ENCODE peak calls at places on chromosomes 6 and 20, in four cellular contexts. N, Q, Z and T are unnamed samples.
A peak's percentile ranks its signal among the peaks of the same experiment; 100 is the strongest.

GRCh38 chr6:46862381-46862780 is 59.4 kb downstream of the ADGRF5 start:
- DNase-seq in N (no peak), Z (no peak), Q (no peak), T (no peak)

GRCh38 chr6:142416179-142416578 is 114.4 kb downstream of the ADGRG6 start:
- DNase-seq in N (no peak), Z (no peak), Q (no peak), T (no peak)

GRCh38 chr6:155219299-155219698 is 44.5 kb upstream of the CLDN20 start:
- DNase-seq in Z (no peak), Q (no peak), N (no peak), T (no peak)

GRCh38 chr6:20769651-20770050 is 235.4 kb downstream of the CDKAL1 start:
- DNase-seq in N (no peak), Q (no peak), Z (no peak), T (no peak)

GRCh38 chr20:38113401-38114325 is 51.4 kb downstream of the TGM2 start:
- DNase-seq in Z (no peak), N (no peak), Q (peak; percentile 79), T (no peak)

GRCh38 chr6:43628392-43629103 is 516 bp downstream of the GTPBP2 start:
- DNase-seq in Q (peak; percentile 74), Z (peak; percentile 51), N (peak; percentile 62), T (no peak)

GRCh38 chr6:12075067-12075563 is 63.0 kb downstream of the HIVEP1 start:
- DNase-seq in Z (no peak), N (no peak), Q (no peak), T (no peak)

GRCh38 chr6:113671440-113671839 is 185.7 kb upstream of the MARCKS start:
- DNase-seq in Q (no peak), Z (no peak), N (no peak), T (no peak)

GRCh38 chr6:80771941-80772340 is 665.5 kb downstream of the BCKDHB start:
- DNase-seq in Z (no peak), Q (peak; percentile 46), N (no peak), T (no peak)

GRCh38 chr6:125714431-125715090 is 34.9 kb upstream of the HEY2 start:
- DNase-seq in Z (no peak), N (peak; percentile 15), Q (no peak), T (no peak)

GRCh38 chr20:25626779-25627178 is 3.0 kb upstream of the NANP start:
- DNase-seq in Z (no peak), Q (no peak), N (no peak), T (no peak)

GRCh38 chr20:63314015-63314471 is 21.1 kb downstream of the COL20A1 start:
- DNase-seq in Z (no peak), Q (no peak), N (no peak), T (no peak)

GRCh38 chr6:50380409-50381105 is 330.8 kb upstream of the DEFB112 start:
- DNase-seq in Z (no peak), N (no peak), Q (no peak), T (no peak)

GRCh38 chr6:20589266-20589665 is 55.0 kb downstream of the CDKAL1 start:
- DNase-seq in Q (no peak), N (no peak), Z (no peak), T (no peak)

GRCh38 chr6:20056350-20056992 is 155.8 kb downstream of the MBOAT1 start:
- DNase-seq in Q (no peak), N (no peak), Z (no peak), T (no peak)

GRCh38 chr6:41518118-41518517 is 28.1 kb upstream of the FOXP4 start:
- DNase-seq in Z (peak; percentile 61), N (peak; percentile 58), Q (no peak), T (no peak)

GRCh38 chr20:49397525-49397924 is 84.9 kb downstream of the KCNB1 start:
- DNase-seq in Q (no peak), N (no peak), Z (no peak), T (no peak)

GRCh38 chr20:49398401-49399144 is 83.9 kb downstream of the KCNB1 start:
- DNase-seq in N (no peak), Q (no peak), Z (no peak), T (no peak)

GRCh38 chr20:49400904-49401303 is 81.6 kb downstream of the KCNB1 start:
- DNase-seq in Z (no peak), Q (no peak), N (no peak), T (no peak)

GRCh38 chr20:49400410-49400809 is 82.1 kb downstream of the KCNB1 start:
- DNase-seq in N (peak; percentile 32), Z (no peak), Q (no peak), T (no peak)

GRCh38 chr20:49399329-49399728 is 83.1 kb downstream of the KCNB1 start:
- DNase-seq in N (no peak), Q (no peak), Z (no peak), T (no peak)
- TF ChIP-seq POLR2AphosphoS5 in N (no peak), Q (no peak), Z (no peak), T (no peak)

DNA sequence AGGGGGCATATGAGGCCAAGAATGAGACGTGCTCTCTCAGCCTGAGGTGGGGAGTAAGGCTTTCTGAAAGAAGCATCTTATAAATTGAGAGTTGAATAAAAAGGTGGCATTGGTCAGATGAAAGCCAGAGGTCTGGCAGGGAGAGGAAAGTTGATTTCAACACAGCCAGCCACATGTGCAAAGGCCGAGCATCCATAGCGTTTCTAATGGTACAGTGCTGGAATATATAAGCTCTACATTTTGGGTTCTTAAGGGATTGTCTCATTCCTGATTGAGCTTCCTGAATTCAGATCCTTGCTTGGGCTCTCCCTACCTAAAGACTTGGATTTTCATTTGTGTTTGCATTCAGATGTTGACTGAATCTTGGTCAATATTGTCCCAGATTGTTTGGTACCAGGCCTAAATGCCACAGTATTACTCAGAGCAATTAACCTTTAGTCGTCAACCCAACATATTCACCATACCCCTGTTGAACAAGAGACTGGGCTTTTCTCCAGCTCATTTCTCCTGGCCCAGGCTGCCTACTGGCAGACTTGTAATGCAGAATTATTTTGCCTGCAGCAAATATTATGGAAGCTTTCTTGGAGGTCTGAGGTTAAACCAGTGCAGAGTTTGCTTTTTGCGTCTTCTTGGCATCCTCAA is 14.5 kb upstream of the BCAS1 start:
- DNase-seq in N (no peak), Z (peak; percentile 70), Q (no peak), T (no peak)
- TF ChIP-seq EP300 in N (no peak), Z (no peak), Q (no peak), T (no peak)

GRCh38 chr6:35686441-35686840 is 2.3 kb downstream of the FKBP5 start:
- DNase-seq in N (no peak), Z (no peak), Q (no peak), T (no peak)
- TF ChIP-seq POLR2AphosphoS5 in N (no peak), Z (no peak), Q (no peak), T (no peak)

GRCh38 chr6:14212632-14213031 is 95.1 kb downstream of the CD83 start:
- DNase-seq in Z (no peak), N (no peak), Q (no peak), T (no peak)

GRCh38 chr6:14210077-14210476 is 92.5 kb downstream of the CD83 start:
- DNase-seq in Q (no peak), N (no peak), Z (no peak), T (no peak)

GRCh38 chr6:14210663-14211595 is 93.4 kb downstream of the CD83 start:
- DNase-seq in Q (peak; percentile 97), Z (peak; percentile 96), N (peak; percentile 96), T (peak; percentile 95)

GRCh38 chr6:14212020-14212419 is 94.4 kb downstream of the CD83 start:
- DNase-seq in N (no peak), Z (no peak), Q (no peak), T (no peak)

DNA sequence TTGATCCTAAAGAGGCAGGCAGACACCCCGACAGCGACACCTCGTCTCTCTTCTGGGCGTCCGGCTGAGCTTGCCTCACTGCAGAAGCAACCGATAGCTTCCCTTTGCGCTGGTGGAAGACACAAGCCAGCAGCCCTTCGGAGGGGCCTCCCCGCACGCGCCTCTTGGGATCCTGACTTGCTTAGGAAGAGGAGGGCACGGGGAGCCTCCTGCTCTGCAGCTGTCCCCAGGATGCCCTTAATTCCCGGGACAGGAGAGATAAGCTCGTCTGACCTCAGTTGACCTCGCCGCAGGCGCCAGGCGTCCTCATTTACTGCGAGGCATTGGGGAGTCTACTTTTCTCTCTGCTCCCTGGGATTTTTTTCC is 94.0 kb downstream of the CD83 start:
- DNase-seq in Z (peak; percentile 41), Q (no peak), N (peak; percentile 53), T (peak; percentile 74)
- TF ChIP-seq EP300 in Z (no peak), Q (no peak), N (no peak), T (no peak)

DNA sequence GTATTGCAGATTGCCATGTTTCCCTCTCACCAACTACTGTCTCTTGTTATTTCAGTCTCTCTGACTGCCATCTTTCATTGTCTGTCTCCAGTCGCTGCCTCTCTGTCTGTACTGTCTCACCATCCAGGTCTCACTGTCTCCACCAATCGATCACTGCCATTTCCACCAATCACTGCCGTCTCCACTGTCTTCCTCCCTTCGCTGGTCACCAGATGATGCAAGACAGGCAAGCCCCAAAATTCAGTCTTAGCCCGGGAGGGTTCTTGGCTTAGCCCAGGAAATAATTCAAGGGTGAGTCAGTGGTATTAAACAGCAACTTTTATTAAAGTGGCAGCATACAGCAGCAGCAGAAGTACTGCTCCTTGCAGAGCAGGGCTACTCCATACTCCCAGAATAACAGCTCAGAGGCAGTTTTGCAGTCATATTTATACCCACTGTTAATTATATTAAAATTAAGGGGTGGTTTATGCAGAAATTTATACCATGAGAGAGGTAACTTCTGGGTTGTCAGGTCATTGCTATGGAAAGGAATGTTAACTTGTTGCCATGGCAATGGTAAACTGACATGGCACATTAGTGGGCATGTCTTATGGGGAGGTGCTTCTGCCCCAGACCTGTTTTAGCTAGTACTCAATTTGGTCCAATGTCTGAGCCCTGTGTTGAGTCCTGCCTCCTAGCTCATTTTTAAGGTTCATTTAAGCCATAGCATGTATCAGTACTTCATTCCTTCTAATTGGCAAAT is 23.0 kb upstream of the ECHDC1 start:
- DNase-seq in Z (no peak), Q (no peak), N (no peak), T (no peak)
- TF ChIP-seq POLR2AphosphoS5 in Z (no peak), Q (no peak), N (no peak), T (no peak)

GRCh38 chr6:5401845-5402738 is 140.8 kb downstream of the FARS2 start:
- DNase-seq in Q (no peak), N (no peak), Z (no peak), T (no peak)
- TF ChIP-seq EP300 in Q (no peak), N (no peak), Z (no peak), T (no peak)

GRCh38 chr6:139370707-139371345 is 3.6 kb downstream of the CITED2 start:
- DNase-seq in Q (no peak), N (no peak), Z (no peak), T (no peak)

GRCh38 chr6:139369068-139369467 is 5.4 kb downstream of the CITED2 start:
- DNase-seq in Q (no peak), Z (no peak), N (no peak), T (no peak)

GRCh38 chr6:139369568-139370046 is 4.8 kb downstream of the CITED2 start:
- DNase-seq in N (no peak), Z (no peak), Q (no peak), T (no peak)

GRCh38 chr6:139371421-139372253 is 2.8 kb downstream of the CITED2 start:
- DNase-seq in Z (no peak), Q (no peak), N (no peak), T (no peak)

DNA sequence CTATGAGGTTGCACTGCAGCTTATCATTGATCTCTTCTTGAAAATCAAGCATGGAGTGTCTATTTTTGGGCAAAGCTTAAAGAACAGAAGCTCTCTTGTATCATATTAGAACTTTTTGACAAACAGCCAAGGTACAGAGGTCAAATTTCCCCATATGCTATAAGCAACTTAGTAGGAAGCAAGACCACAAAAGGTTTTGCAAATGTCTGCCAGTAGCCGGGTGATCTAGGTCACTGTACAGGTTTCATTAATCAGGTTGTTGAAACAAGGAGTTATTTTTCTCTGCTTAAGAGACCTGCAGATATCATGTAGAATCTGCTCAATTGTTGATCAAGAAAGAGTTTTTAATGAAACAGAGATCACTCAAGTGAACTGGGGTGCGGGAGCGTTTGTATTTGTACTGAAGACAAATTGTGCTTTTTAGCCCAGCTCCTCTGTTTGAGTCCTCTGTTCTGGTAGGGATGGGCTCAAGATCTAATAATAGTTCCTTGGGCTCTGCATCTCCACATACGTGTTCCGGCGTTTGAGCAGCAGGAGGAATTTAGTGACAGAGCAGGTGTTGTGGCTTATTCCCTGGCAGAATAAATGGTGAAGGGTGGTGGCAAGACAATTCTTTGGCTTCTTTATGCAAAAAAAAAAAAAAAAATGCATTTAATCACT is 4.3 kb downstream of the CITED2 start:
- DNase-seq in Q (no peak), Z (no peak), N (peak; percentile 17), T (no peak)
- TF ChIP-seq POLR2AphosphoS5 in Q (no peak), Z (no peak), N (peak; percentile 4), T (no peak)